ENCODE peak calls at places on chromosomes 2 and 18, in eight cellular contexts. U is body of pancreas, L is IMR-90, W is prostate gland, F is ovary, K is A549, P is NB4, B is Peyer's patch. M is an unnamed sample.

GRCh38 chr2:168090366-168091019 is 156.9 kb downstream of the STK39 start:
- DNase-seq in U (no peak), L (no peak), W (no peak), F (no peak), K (no peak), P (no peak), B (no peak), M (no peak)

GRCh38 chr2:26590960-26591618 is 50.1 kb downstream of the CIB4 start:
- DNase-seq in U (no peak), L (no peak), W (no peak), F (no peak), K (no peak), P (peak), B (no peak), M (no peak)

GRCh38 chr18:11689031-11689971 is at the start of gene GNAL:
- DNase-seq in U (peak), L (peak), W (peak), F (peak), K (peak), P (peak), B (peak), M (peak)

GRCh38 chr2:86776532-86776931 is 14.2 kb downstream of the CD8A start:
- DNase-seq in U (no peak), L (no peak), W (no peak), F (no peak), K (no peak), P (no peak), B (no peak), M (no peak)

GRCh38 chr2:224410946-224411561 is 9.1 kb upstream of the FAM124B start:
- DNase-seq in U (no peak), L (peak), W (no peak), F (no peak), K (no peak), P (no peak), B (no peak), M (no peak)

GRCh38 chr2:127651987-127652550 is 6.1 kb downstream of the GPR17 start:
- DNase-seq in U (peak), L (no peak), W (no peak), F (no peak), K (no peak), P (no peak), B (no peak), M (no peak)

GRCh38 chr18:55427951-55428350 is 160.0 kb downstream of the TCF4 start:
- DNase-seq in U (no peak), L (no peak), W (no peak), F (no peak), K (no peak), P (no peak), B (no peak), M (no peak)

GRCh38 chr2:229344151-229344551 is 73.1 kb upstream of the PID1 start:
- DNase-seq in U (no peak), L (no peak), W (no peak), F (no peak), K (no peak), P (no peak), B (no peak), M (no peak)

GRCh38 chr18:6444484-6445228 is 29.9 kb upstream of the L3MBTL4 start:
- DNase-seq in U (no peak), L (no peak), W (no peak), F (no peak), K (no peak), P (no peak), B (no peak), M (no peak)

DNA sequence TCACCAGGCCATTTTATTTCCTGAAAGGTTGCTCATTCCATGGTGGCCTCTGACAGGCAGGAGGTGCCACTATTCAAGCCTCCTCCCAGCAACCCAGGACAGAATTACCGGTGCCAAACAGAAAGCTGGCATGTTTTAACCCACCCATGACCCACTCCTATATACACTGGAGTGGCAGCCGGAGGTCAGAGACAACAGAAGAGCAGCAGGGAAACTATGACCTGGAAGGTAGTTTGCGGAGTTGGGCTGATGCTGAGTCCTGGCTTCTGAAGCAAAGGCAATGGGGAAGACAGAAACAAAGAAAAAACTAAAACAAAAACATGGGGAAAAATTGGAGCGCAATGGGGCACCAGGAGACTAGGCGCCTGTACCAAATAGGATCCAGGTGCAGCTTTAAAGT is 2.2 kb downstream of the RFTN2 start:
- DNase-seq in U (no peak), L (no peak), W (no peak), F (no peak), K (no peak), P (no peak), B (no peak), M (no peak)
- H3K4me3 ChIP-seq in U (no peak), L (no peak), W (no peak), F (no peak), K (no peak), P (no peak), B (no peak), M (no peak)

GRCh38 chr2:175976758-175977157 is 25.3 kb downstream of the LNPK start:
- DNase-seq in U (no peak), L (peak), W (no peak), F (no peak), K (no peak), P (no peak), B (no peak), M (no peak)
- TF ChIP-seq POLR2A in U (no peak), L (no peak), W (no peak), F (no peak), K (no peak), P (no peak), B (no peak), M (no peak)

DNA sequence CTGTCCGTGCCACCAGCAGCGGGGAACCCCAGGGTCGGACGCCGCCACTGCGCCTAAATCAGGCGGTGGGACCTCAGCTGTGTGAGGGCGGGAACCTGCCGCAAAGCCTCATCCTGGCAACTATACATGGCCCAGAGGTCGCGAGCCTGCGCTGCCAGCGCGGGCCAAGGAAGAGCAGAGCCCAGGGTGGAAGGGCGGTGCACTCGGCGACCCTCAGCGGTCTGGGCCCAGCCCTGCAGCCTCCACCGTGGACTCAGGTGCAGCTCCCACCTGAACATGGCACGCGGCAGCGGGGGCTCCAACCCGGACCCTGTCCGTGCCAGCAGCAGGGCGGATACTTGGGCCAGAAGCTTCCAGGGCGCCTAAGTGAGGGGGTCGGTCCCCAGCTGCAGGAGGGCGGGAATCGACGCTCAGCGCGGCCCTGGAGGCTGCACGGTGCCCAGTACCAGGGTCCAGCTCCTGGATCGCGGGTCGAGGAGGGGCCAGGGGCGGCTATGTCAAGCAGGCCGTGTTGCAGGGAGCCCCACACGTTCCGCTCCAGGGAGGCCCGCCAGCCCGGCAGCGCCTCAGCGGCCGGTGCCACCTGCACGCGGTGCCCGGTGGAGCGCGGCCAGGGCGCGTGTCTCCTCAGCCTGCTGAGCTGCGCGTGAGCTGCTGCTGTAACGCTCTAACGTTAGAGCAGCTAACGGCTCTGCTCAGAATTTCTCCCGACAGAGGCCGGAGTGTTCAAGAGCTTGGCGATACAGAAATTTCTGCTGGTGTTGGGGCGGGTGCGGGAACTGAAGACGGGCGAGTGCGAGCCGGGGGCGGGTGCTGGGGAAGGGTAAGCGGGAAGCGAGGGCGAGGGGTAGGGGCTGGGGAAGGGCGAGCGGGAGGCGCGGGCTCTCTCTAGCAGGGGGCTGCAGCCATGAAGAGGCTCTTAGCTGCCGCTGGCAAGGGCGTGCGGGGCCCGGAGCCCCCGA is at the start of gene ANKRD30B:
- DNase-seq in U (no peak), L (no peak), W (no peak), F (no peak), K (no peak), P (no peak), B (no peak), M (no peak)
- H3K4me3 ChIP-seq in U (no peak), L (no peak), W (no peak), F (no peak), K (no peak), P (no peak), B (no peak), M (no peak)

DNA sequence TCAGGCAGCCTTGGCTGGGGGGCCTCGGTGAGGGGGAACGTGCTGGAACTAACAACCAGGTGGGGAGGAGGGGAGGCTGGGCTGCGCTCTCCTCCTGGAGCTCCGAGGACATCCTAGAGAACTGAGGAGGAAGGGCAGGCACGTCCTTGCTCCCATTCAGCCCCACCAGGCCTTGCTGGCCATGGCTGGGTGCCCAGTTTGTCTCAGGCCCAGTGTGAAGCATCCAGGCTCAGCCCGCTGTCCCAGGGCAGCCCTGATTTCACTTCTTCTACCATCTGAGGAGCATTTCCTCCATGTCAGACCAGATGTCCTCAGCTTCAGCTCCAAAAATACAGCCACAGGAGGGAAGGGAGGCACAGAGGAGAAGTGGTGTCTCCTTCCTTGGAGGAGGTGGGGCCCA is 125.4 kb downstream of the CELF4 start:
- DNase-seq in U (no peak), L (no peak), W (no peak), F (no peak), K (no peak), P (no peak), B (no peak), M (no peak)
- TF ChIP-seq POLR2A in U (no peak), L (no peak), W (no peak), F (no peak), K (no peak), P (no peak), B (no peak), M (no peak)

GRCh38 chr2:75560768-75561565 is at the start of gene EVA1A:
- DNase-seq in U (peak), L (peak), W (peak), F (peak), K (peak), P (no peak), B (no peak), M (no peak)

GRCh38 chr2:75560022-75560767 is 544 bp downstream of the EVA1A start:
- DNase-seq in U (peak), L (peak), W (peak), F (no peak), K (peak), P (no peak), B (no peak), M (peak)

GRCh38 chr2:75558132-75558530 is 2.6 kb downstream of the EVA1A start:
- DNase-seq in U (no peak), L (no peak), W (no peak), F (no peak), K (no peak), P (no peak), B (no peak), M (no peak)

GRCh38 chr2:75558786-75559428 is 1.8 kb downstream of the EVA1A start:
- DNase-seq in U (no peak), L (peak), W (no peak), F (no peak), K (no peak), P (peak), B (no peak), M (no peak)

GRCh38 chr2:75559633-75560021 is 1.1 kb downstream of the EVA1A start:
- DNase-seq in U (no peak), L (peak), W (no peak), F (no peak), K (no peak), P (no peak), B (no peak), M (no peak)
- H3K4me3 ChIP-seq in U (peak), L (peak), W (no peak), F (peak), K (peak), P (no peak), B (peak), M (peak)

GRCh38 chr2:105449083-105449482 is 50.2 kb upstream of the FHL2 start:
- DNase-seq in U (no peak), L (no peak), W (no peak), F (no peak), K (no peak), P (no peak), B (no peak), M (no peak)
- TF ChIP-seq POLR2A in U (no peak), L (no peak), W (no peak), F (no peak), K (no peak), P (no peak), B (no peak), M (no peak)

DNA sequence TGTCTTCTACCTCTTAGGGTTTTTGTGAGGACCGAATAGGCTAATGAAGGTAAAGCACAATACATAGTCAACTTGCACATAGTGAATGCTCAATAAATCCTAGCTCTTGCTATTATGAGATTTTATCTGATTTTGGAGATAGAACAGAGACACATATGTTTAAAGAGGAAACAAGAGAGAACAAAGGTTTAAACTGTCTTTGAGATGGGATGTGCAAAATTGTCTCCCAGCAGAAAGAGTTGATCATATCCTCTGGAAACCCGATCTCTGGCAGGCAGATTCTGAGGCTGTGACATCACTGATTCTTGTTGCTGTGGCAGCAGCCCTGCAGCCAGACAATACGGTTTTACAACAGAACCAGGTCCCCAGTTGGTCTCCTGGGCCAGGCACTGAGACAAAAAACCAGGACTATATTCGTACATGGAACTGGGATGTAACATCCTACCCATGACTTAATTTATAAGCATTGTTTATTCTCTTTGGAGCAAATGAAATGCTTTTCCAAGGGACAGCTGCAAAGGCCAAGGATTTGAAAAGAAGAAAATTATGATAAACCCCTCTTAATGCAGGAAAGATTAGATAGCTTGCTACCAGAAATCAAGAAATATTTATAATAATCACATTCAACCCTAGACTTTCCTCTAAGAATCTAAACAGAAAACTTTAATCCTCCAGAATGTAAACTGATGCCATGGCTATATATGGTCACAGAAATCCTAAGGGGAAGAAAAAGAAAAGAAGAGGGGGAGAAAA is 80.2 kb downstream of the SLC8A1 start:
- DNase-seq in U (no peak), L (peak), W (no peak), F (peak), K (no peak), P (no peak), B (no peak), M (no peak)
- H3K4me3 ChIP-seq in U (no peak), L (no peak), W (no peak), F (no peak), K (no peak), P (no peak), B (no peak), M (no peak)

GRCh38 chr2:201132518-201132917 is 16.6 kb downstream of the CFLAR start:
- DNase-seq in U (no peak), L (no peak), W (no peak), F (no peak), K (no peak), P (peak), B (no peak), M (no peak)
- TF ChIP-seq POLR2A in U (no peak), L (no peak), W (no peak), F (no peak), K (no peak), P (no peak), B (no peak), M (no peak)

DNA sequence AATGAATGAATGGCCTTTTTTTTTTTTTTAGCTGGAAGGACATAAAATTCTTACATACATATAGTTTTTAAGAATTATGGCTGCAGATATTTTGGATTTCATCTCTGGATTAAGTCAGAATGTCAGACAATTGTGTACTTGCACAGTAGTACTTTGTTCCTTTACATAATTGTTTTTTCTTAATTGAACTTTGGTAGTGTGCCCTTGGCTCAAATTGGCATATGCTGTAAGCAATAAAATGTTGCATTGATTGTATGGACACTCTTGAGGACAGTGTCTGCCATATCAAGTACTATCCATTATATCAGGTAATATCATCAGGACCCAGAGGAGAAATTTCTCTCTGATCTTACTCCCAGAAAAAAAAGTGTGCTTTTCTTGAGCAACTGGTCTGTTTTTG is 15.2 kb downstream of the ZC3H6 start:
- DNase-seq in U (no peak), L (no peak), W (no peak), F (no peak), K (no peak), P (no peak), B (no peak), M (no peak)
- H3K4me3 ChIP-seq in U (no peak), L (no peak), W (no peak), F (no peak), K (no peak), P (no peak), B (no peak), M (no peak)